ENCODE peak calls at places on chromosome 12, in six cellular contexts. G, I, L, O, J and Z are unnamed samples.
A peak's percentile ranks its signal among the peaks of the same experiment; 100 is the strongest.

GRCh38 chr12:16359512-16360491 is 12.4 kb downstream of the MGST1 start:
- DNase-seq in L (peak; percentile 34), J (no peak), G (no peak), I (no peak), O (no peak), Z (no peak)

GRCh38 chr12:124527861-124528561 is 39.4 kb downstream of the NCOR2 start:
- DNase-seq in I (no peak), O (no peak), J (no peak), G (no peak), L (no peak), Z (no peak)

GRCh38 chr12:106062693-106063092 is 76.1 kb downstream of the NUAK1 start:
- DNase-seq in G (no peak), I (no peak), L (no peak), O (no peak), J (no peak), Z (no peak)

GRCh38 chr12:13114251-13115052 is 11.0 kb upstream of the GSG1 start:
- DNase-seq in O (no peak), L (no peak), J (no peak), G (peak; percentile 66), I (no peak), Z (no peak)

GRCh38 chr12:59928416-59928815 is 332.6 kb downstream of the SLC16A7 start:
- DNase-seq in J (no peak), I (no peak), G (no peak), O (no peak), L (no peak), Z (no peak)

GRCh38 chr12:115507951-115508722 is 769.4 kb downstream of the MED13L start:
- DNase-seq in O (no peak), L (no peak), I (no peak), G (no peak), J (no peak), Z (no peak)

GRCh38 chr12:54265364-54265812 is 14.5 kb downstream of the CBX5 start:
- DNase-seq in G (no peak), J (no peak), I (no peak), O (no peak), L (no peak), Z (no peak)

GRCh38 chr12:7058163-7058845 is 2.2 kb upstream of the C1S start:
- DNase-seq in I (no peak), G (peak; percentile 51), O (no peak), J (no peak), L (no peak), Z (no peak)

GRCh38 chr12:26124491-26125450 is at the start of gene BHLHE41:
- DNase-seq in J (no peak), L (peak; percentile 54), G (no peak), O (peak; percentile 49), I (peak; percentile 63), Z (peak; percentile 41)

GRCh38 chr12:116876151-116876869 is 4.9 kb downstream of the HRK start:
- DNase-seq in O (no peak), L (no peak), J (no peak), G (no peak), I (no peak), Z (no peak)

GRCh38 chr12:4701383-4701782 is 18.8 kb upstream of the GALNT8 start:
- DNase-seq in I (no peak), J (no peak), G (no peak), L (no peak), O (no peak), Z (no peak)

GRCh38 chr12:6818246-6819006 is 3.2 kb upstream of the GPR162 start:
- DNase-seq in G (no peak), L (no peak), O (no peak), J (no peak), I (no peak), Z (no peak)

GRCh38 chr12:131082795-131083194 is 129.1 kb downstream of the ADGRD1 start:
- DNase-seq in J (no peak), L (no peak), G (no peak), O (no peak), I (no peak), Z (no peak)

GRCh38 chr12:5870183-5870582 is 74.9 kb downstream of the ANO2 start:
- DNase-seq in L (no peak), I (no peak), G (no peak), O (no peak), J (no peak), Z (no peak)

GRCh38 chr12:122021193-122021821 is 377 bp upstream of the BCL7A start:
- DNase-seq in G (no peak), J (no peak), O (no peak), I (no peak), L (no peak), Z (no peak)

GRCh38 chr12:2287151-2287550 is 234.4 kb downstream of the CACNA1C start:
- DNase-seq in J (no peak), G (no peak), O (no peak), L (no peak), I (no peak), Z (no peak)

GRCh38 chr12:15590180-15590826 is 198.9 kb downstream of the EPS8 start:
- DNase-seq in O (peak; percentile 22), G (peak; percentile 76), L (peak; percentile 67), J (peak; percentile 41), I (peak; percentile 54), Z (peak; percentile 76)

GRCh38 chr12:62861157-62861535 is 73.8 kb downstream of the PPM1H start:
- DNase-seq in G (no peak), L (no peak), I (no peak), J (no peak), O (no peak), Z (no peak)

GRCh38 chr12:77062396-77062795 is 3.0 kb downstream of the E2F7 start:
- DNase-seq in G (no peak), J (no peak), L (no peak), O (no peak), I (no peak), Z (no peak)

GRCh38 chr12:92149563-92149962 is 3.9 kb upstream of the BTG1 start:
- DNase-seq in O (no peak), I (no peak), J (no peak), L (no peak), G (no peak), Z (no peak)

GRCh38 chr12:51378749-51379148 is 12.5 kb downstream of the GALNT6 start:
- DNase-seq in O (no peak), L (no peak), I (no peak), J (no peak), G (peak; percentile 18), Z (no peak)

GRCh38 chr12:674272-674781 is 11.1 kb upstream of the NINJ2 start:
- DNase-seq in O (peak; percentile 45), L (no peak), G (no peak), I (no peak), J (no peak), Z (peak; percentile 64)

GRCh38 chr12:66693901-66694513 is 15.1 kb upstream of the GRIP1 start:
- DNase-seq in L (peak; percentile 63), G (peak; percentile 24), J (peak; percentile 36), O (no peak), I (no peak), Z (peak; percentile 32)

GRCh38 chr12:55720894-55721444 is 776 bp downstream of the RDH5 start:
- DNase-seq in O (no peak), I (peak; percentile 72), L (peak; percentile 76), J (peak; percentile 70), G (no peak), Z (no peak)

GRCh38 chr12:1523558-1524050 is 70.8 kb downstream of the FBXL14 start:
- DNase-seq in O (no peak), I (no peak), G (no peak), J (no peak), L (no peak), Z (no peak)

GRCh38 chr12:129531004-129531403 is 372.8 kb downstream of the TMEM132D start:
- DNase-seq in I (no peak), L (no peak), G (peak; percentile 48), O (no peak), J (no peak), Z (no peak)

GRCh38 chr12:26694402-26694801 is 138.6 kb downstream of the ITPR2 start:
- DNase-seq in I (no peak), G (no peak), L (no peak), O (no peak), J (no peak), Z (no peak)

GRCh38 chr12:47360771-47361388 is 281.1 kb upstream of the AMIGO2 start:
- DNase-seq in O (no peak), I (no peak), J (no peak), L (no peak), G (no peak), Z (no peak)

GRCh38 chr12:30795660-30796507 is 41.1 kb upstream of the CAPRIN2 start:
- DNase-seq in L (peak; percentile 92), O (peak; percentile 22), G (no peak), I (peak; percentile 48), J (no peak), Z (peak; percentile 85)
- TF ChIP-seq CTCF in L (peak; percentile 18), O (no peak), G (no peak), I (no peak), J (peak; percentile 10), Z (no peak)

DNA sequence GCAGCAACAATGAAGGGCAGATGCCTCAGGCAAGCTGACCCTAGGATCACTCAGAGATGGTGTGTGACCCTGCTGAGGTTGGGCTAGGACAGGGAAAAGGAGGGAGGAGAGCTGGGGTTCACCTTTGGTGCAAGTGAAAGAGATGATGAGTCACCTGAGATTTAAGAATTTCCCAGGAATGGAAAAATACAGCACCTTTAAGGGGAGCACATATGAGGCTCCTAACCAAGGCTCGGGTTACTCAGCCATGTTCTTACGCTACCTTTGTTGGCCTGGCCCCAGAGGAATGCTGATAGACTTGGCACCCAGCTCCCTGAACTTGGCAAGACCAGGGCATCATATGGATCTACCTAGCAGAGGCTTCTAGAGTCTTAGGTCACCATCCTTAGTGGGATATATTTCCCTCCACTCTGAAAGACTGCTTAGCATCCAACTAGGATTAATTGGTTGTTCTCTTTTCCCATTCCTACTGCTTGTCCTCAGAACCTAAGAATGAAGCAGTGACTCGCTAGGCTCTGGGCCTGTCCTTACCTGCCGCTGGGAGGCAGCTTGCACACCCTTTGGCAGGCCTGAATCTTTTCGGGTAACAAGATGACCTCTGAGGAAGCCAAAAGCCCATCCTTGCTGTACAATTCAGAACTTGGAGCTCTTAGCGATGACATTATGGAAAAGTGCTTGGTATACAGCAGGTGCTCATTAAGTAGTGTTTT is 4.0 kb upstream of the NAA25 start:
- DNase-seq in L (no peak), J (no peak), G (peak; percentile 49), O (no peak), I (peak; percentile 63), Z (no peak)
- TF ChIP-seq CTCF in L (no peak), J (no peak), G (no peak), O (no peak), I (no peak), Z (no peak)

DNA sequence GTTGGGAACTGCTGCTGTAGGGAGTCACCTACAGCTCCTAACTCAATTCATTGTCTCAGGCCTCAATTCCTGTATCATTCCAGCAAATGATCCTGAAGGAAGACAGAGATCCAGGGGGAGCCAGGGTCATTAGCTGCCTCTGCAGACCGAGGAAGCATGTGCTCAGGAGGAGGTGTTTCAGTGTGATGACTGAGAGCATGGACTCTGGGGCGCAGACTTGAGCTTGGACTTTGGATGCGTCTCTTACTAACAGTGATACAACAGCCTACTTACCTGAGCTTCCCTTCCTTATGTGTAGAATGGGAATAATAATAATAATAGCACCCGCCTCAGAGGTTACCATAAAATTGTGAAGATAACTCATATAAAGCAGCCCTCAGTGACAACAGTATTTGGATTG is 92.0 kb upstream of the USP44 start:
- DNase-seq in O (no peak), G (no peak), I (no peak), L (no peak), J (no peak), Z (no peak)
- TF ChIP-seq CTCF in O (no peak), G (no peak), I (no peak), L (no peak), J (no peak), Z (no peak)

DNA sequence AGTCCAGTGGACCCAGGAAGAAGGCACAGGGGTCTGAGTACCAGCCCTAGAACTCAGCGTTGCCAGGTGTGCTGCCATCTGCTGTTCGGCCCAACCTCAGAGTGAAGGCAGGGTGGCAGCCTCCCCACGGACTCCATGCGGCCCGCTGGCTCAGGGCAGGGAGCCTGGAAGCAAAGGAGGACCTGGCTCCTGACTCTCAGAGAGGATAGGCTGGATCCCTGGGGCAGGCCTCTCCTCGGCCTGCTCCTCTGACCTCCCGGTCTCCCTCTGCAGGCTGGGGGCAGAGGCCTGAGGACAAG is 10.1 kb downstream of the MCRS1 start:
- DNase-seq in O (no peak), L (no peak), G (no peak), J (no peak), I (no peak), Z (no peak)
- TF ChIP-seq CTCF in O (no peak), L (peak; percentile 39), G (peak; percentile 31), J (peak; percentile 8), I (no peak), Z (no peak)